ENCODE peak calls at places on chromosomes 13 and 19, in five cellular contexts. L, P, B, U and N are unnamed samples.

GRCh38 chr13:52383362-52383761 is 22.6 kb downstream of the THSD1 start:
- DNase-seq in B (no peak), U (no peak), L (peak), P (no peak), N (no peak)

GRCh38 chr19:14528419-14529253 is 758 bp upstream of the TECR start:
- DNase-seq in B (no peak), P (no peak), L (no peak), U (peak), N (no peak)

GRCh38 chr13:107842562-107843180 is 372.7 kb downstream of the LIG4 start:
- DNase-seq in B (no peak), U (no peak), L (peak), P (no peak), N (no peak)

GRCh38 chr13:40534456-40534855 is 132.0 kb downstream of the FOXO1 start:
- DNase-seq in B (no peak), U (peak), P (no peak), L (no peak), N (no peak)

GRCh38 chr13:91240341-91240740 is 107.1 kb upstream of the MIR17HG start:
- DNase-seq in B (no peak), L (no peak), P (no peak), U (no peak), N (no peak)

GRCh38 chr19:55495646-55496349 is 7.6 kb downstream of the SSC5D start:
- DNase-seq in U (peak), P (no peak), L (no peak), B (no peak), N (no peak)

GRCh38 chr13:94416454-94417080 is 62.9 kb downstream of the DCT start:
- DNase-seq in P (no peak), L (peak), B (peak), U (no peak), N (peak)

GRCh38 chr19:48509467-48510194 is 2.0 kb downstream of the LMTK3 start:
- DNase-seq in P (no peak), B (peak), U (no peak), L (no peak), N (no peak)

GRCh38 chr13:49329831-49330545 is 82.3 kb downstream of the CDADC1 start:
- DNase-seq in L (no peak), B (no peak), U (no peak), P (no peak), N (no peak)

GRCh38 chr13:49563513-49563912 is 21.8 kb downstream of the RCBTB1 start:
- DNase-seq in L (peak), U (no peak), B (no peak), P (no peak), N (no peak)

GRCh38 chr19:45874620-45874966 is 10.5 kb downstream of the FOXA3 start:
- DNase-seq in B (no peak), L (no peak), U (no peak), P (no peak), N (no peak)

GRCh38 chr19:40601061-40601973 is at the start of gene LTBP4:
- DNase-seq in B (peak), P (no peak), L (no peak), U (peak), N (no peak)

GRCh38 chr13:94239135-94239534 is 240.3 kb downstream of the DCT start:
- DNase-seq in L (peak), U (no peak), P (no peak), B (no peak), N (no peak)

GRCh38 chr13:85236431-85236830 is 562.8 kb downstream of the SLITRK6 start:
- DNase-seq in L (peak), B (no peak), P (no peak), U (no peak), N (no peak)

GRCh38 chr19:19053508-19054314 is 10.1 kb upstream of the SLC25A42 start:
- DNase-seq in L (peak), P (no peak), B (peak), U (peak), N (peak)

GRCh38 chr13:51534075-51534817 is 50.0 kb upstream of the WDFY2 start:
- DNase-seq in U (no peak), B (no peak), P (no peak), L (no peak), N (no peak)

GRCh38 chr19:35500611-35501010 is 10.3 kb upstream of the KRTDAP start:
- DNase-seq in U (no peak), L (no peak), B (no peak), P (no peak), N (no peak)

GRCh38 chr13:40483601-40484000 is 182.8 kb downstream of the FOXO1 start:
- DNase-seq in U (no peak), P (no peak), L (no peak), B (no peak), N (peak)

GRCh38 chr19:33740811-33741396 is 55.8 kb upstream of the KCTD15 start:
- DNase-seq in L (peak), U (no peak), P (no peak), B (peak), N (peak)

GRCh38 chr13:77384999-77385398 is 58.1 kb upstream of the MYCBP2 start:
- DNase-seq in B (no peak), U (no peak), P (no peak), L (no peak), N (no peak)

GRCh38 chr13:19818223-19818842 is 35.6 kb upstream of the PSPC1 start:
- DNase-seq in L (no peak), U (peak), B (peak), P (no peak), N (peak)

GRCh38 chr19:19064811-19065745 is 1.3 kb downstream of the SLC25A42 start:
- DNase-seq in L (no peak), P (no peak), U (no peak), B (peak), N (peak)

GRCh38 chr13:37595162-37595561 is 3.4 kb downstream of the POSTN start:
- DNase-seq in P (no peak), B (peak), L (peak), U (no peak), N (no peak)

GRCh38 chr13:48761256-48761655 is 107.5 kb downstream of the CYSLTR2 start:
- DNase-seq in L (peak), B (no peak), P (no peak), U (no peak), N (no peak)

GRCh38 chr13:46721054-46721453 is 75.9 kb downstream of the ESD start:
- DNase-seq in B (peak), U (no peak), P (no peak), L (peak), N (peak)

GRCh38 chr19:42111384-42111783 is 20.9 kb downstream of the POU2F2 start:
- DNase-seq in U (no peak), B (no peak), P (no peak), L (peak), N (no peak)

GRCh38 chr13:40445557-40445990 is 220.9 kb downstream of the FOXO1 start:
- DNase-seq in L (no peak), P (no peak), B (peak), U (peak), N (peak)

GRCh38 chr19:5957132-5957531 is 20.8 kb downstream of the RANBP3 start:
- DNase-seq in L (peak), P (no peak), B (no peak), U (no peak), N (no peak)

GRCh38 chr19:443005-443404 is 17.8 kb downstream of the SHC2 start:
- DNase-seq in L (no peak), U (no peak), P (no peak), B (no peak), N (no peak)
- TF ChIP-seq CTCF in L (no peak), U (no peak), P (no peak), B (no peak), N (no peak)

GRCh38 chr19:51712461-51713081 is 11.2 kb downstream of the HAS1 start:
- DNase-seq in P (no peak), B (peak), L (peak), U (no peak), N (peak)
- TF ChIP-seq CTCF in P (no peak), B (peak), L (peak), U (peak), N (peak)

DNA sequence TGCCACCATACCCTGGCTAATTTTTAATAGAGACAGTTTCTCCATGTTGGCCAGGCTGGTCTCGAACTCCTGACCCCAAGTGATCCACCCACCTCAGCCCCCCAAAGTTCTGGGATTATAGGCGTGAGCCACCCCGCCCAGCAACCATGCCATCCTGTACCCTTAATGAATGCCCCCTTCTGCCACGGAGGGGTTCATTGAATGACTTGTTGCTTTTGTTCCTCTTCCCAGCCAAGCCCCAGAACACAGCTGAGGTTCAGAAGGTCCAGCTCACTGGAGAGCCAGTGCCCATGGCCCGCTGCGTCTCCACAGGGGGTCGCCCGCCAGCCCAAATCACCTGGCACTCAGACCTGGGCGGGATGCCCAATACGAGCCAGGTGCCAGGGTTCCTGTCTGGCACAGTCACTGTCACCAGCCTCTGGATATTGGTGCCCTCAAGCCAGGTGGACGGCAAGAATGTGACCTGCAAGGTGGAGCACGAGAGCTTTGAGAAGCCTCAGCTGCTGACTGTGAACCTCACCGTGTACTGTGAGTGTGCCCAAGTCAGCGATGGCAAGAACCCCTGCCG is 6.0 kb downstream of the PVR start:
- DNase-seq in P (no peak), U (no peak), L (no peak), B (no peak), N (no peak)
- TF ChIP-seq CTCF in P (no peak), U (no peak), L (no peak), B (no peak), N (no peak)

DNA sequence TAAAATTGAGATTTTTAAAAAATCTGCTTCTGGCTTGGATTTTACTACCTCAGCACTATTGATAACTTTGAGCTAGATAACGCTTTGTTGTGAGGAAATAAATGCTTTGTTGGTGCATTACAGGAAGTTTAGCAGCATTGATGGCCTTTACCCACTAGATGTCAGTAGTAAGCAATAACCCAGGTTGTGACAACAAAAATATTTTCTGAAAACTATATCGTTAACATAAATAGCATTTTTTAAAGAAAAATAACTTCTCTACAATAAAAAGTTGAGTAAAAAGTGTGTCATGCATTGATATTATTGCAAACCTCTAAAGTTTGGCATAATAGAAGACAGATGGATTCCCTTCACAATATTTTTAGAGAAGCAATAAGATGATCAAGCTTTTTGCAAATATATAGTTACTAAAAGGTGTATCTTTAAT is 1246.5 kb downstream of the UQCRFS1 start:
- DNase-seq in L (no peak), B (peak), P (no peak), U (no peak), N (peak)
- TF ChIP-seq CTCF in L (peak), B (peak), P (no peak), U (peak), N (peak)

DNA sequence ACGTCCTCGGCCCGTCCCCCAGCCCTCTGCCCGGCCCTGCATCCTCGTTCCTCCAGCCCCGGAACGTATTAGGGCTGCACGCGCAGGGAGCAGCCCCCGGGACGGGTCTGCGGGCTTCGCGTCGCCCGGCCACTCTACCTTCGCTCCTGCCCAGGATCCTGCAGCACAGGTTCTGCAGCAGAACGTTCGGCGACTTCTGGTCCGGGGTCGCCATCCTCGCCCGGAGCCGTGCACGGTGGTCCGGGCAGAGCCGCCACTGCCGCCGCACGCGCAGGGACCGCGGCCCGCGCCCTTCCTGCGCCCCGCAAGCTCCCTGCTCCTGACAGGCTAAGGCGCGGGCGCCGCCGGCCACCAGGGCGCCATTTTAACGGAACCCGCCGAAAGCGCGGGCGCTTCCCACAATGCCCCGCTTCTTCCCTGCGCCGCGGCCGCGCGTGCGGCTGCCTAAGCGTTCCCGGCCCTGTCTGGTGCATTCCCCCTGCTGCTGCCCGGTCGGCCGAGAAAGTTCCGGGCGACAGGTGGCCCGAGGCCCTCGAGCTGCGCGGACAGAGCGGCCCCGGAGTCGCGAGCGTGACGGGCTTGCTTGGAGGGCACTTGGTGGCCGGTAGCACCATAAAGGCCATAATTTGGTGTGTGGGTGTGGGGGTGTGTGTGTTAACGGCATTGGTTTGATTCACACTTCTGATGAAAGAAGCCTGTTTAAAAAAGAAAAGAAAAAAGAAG is at the start of gene TUBGCP3:
- DNase-seq in L (peak), U (peak), B (peak), P (no peak), N (peak)
- TF ChIP-seq CTCF in L (no peak), U (no peak), B (no peak), P (no peak), N (no peak)

DNA sequence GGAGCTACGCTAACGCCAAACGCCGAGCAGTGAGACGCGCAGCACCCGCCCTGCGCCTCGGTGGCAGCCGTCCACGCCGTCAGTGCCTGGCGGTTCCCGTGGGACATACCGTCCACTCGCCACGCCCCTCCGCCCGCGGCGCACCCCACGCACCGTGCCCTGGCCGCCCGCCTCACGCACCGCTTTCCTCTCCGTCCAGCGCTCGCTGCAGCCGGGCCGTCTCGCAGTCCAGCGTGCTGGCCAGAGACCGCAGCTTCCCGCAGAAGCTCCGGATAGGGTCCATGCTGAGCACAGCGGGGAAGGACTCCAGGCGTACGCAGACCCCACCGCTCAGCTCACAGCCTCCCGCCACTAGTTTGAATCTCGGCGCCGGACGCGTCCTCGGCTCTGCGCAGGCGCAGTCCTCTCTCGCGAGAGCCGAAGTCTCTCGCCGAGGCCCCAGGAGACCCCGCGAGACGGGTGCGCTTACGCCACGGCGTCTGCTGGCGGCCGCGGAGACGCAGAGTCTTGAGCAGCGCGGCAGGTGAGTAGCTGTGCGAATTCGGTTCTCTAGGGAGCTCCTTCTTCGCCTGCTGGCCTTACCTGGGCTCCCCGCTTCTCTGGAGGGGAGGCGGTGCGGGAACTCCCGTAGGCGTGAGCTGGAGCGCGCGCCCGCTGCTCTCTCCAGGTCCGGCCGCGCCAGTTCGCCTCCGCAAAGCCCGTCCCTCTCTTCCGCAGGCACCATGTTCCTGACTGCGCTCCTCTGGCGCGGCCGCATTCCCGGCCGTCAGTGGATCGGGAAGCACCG is at the start of the genes MRPL57 and SKA3:
- DNase-seq in L (peak), B (peak), P (peak), U (peak), N (peak)
- TF ChIP-seq CTCF in L (no peak), B (no peak), P (no peak), U (no peak), N (no peak)

GRCh38 chr13:99617474-99618255 is 116.4 kb downstream of the TM9SF2 start:
- DNase-seq in U (no peak), P (no peak), B (peak), L (peak), N (peak)

GRCh38 chr13:99619207-99619606 is 117.9 kb downstream of the TM9SF2 start:
- DNase-seq in L (no peak), U (no peak), B (no peak), P (no peak), N (no peak)

GRCh38 chr13:99610702-99611289 is 109.5 kb downstream of the TM9SF2 start:
- DNase-seq in P (no peak), U (no peak), B (peak), L (no peak), N (no peak)

GRCh38 chr13:99614465-99614885 is 113.2 kb downstream of the TM9SF2 start:
- DNase-seq in U (peak), B (peak), L (no peak), P (no peak), N (peak)
- TF ChIP-seq CTCF in U (no peak), B (peak), L (peak), P (no peak), N (peak)